ENCODE peak calls at places on chromosomes 5 and 9, in five cellular contexts. U is GM20000, W is NCI-H510A treated with DMSO at 0.1 percent for 48 hours, T is dermis blood vessel endothelial cell, A is GM04504. X is an unnamed sample.

GRCh38 chr5:923473-923873 is 30.8 kb downstream of the TRIP13 start:
- DNase-seq in T (peak; percentile 87), A (no peak), U (peak; percentile 90), W (peak; percentile 95), X (peak; percentile 52)

GRCh38 chr9:29078063-29078660 is 1504.9 kb upstream of the C9orf72 start:
- DNase-seq in U (no peak), A (no peak), W (no peak), T (no peak), X (no peak)

GRCh38 chr9:111300140-111300735 is 29.8 kb downstream of the OR2K2 start:
- DNase-seq in A (no peak), U (no peak), T (no peak), W (no peak), X (no peak)

GRCh38 chr5:56561-57290 is 35.2 kb upstream of the PLEKHG4B start:
- DNase-seq in T (peak; percentile 66), U (peak; percentile 32), A (no peak), W (peak; percentile 65), X (no peak)

GRCh38 chr5:76403963-76404693 is 1.0 kb downstream of the IQGAP2 start:
- DNase-seq in W (no peak), U (peak; percentile 66), T (no peak), A (no peak), X (no peak)

GRCh38 chr5:179148703-179149170 is 88.6 kb downstream of the ZNF354C start:
- DNase-seq in T (no peak), A (no peak), W (no peak), U (no peak), X (no peak)

GRCh38 chr5:28743362-28743761 is 1705.0 kb upstream of the CDH9 start:
- DNase-seq in A (no peak), U (no peak), T (no peak), W (no peak), X (no peak)

GRCh38 chr9:133609311-133610098 is at the start of gene FAM163B:
- DNase-seq in T (peak; percentile 62), W (peak; percentile 59), U (no peak), A (no peak), X (no peak)

GRCh38 chr9:103266064-103266463 is 270.9 kb downstream of the CYLC2 start:
- DNase-seq in A (no peak), T (no peak), U (no peak), W (no peak), X (no peak)

GRCh38 chr5:114305402-114306207 is 56.3 kb upstream of the KCNN2 start:
- DNase-seq in A (no peak), U (peak; percentile 20), W (no peak), T (peak; percentile 53), X (no peak)

GRCh38 chr5:4065472-4066320 is 470.1 kb downstream of the IRX1 start:
- DNase-seq in U (no peak), T (no peak), A (no peak), W (no peak), X (no peak)

GRCh38 chr9:84775056-84775648 is 105.6 kb downstream of the NTRK2 start:
- DNase-seq in A (no peak), U (no peak), W (no peak), T (no peak), X (no peak)

GRCh38 chr5:19104963-19105362 is 883.0 kb downstream of the CDH18 start:
- DNase-seq in W (no peak), T (no peak), U (no peak), A (no peak), X (no peak)

GRCh38 chr5:172939561-172939960 is 19.7 kb upstream of the RPL26L1 start:
- DNase-seq in U (no peak), T (no peak), W (peak; percentile 22), A (no peak), X (no peak)

GRCh38 chr9:133129001-133129799 is 8.2 kb upstream of the RALGDS start:
- DNase-seq in A (no peak), T (no peak), W (no peak), U (no peak), X (no peak)

GRCh38 chr9:133089271-133089671 is 27.5 kb downstream of the CEL start:
- DNase-seq in A (no peak), W (peak; percentile 84), U (no peak), T (no peak), X (peak; percentile 73)

GRCh38 chr5:36073595-36074216 is 7.0 kb upstream of the UGT3A2 start:
- DNase-seq in A (no peak), T (peak; percentile 20), U (peak; percentile 12), W (peak; percentile 12), X (peak; percentile 25)

GRCh38 chr5:170697031-170697430 is 86.5 kb upstream of the GABRP start:
- DNase-seq in U (no peak), T (no peak), W (no peak), A (no peak), X (no peak)

GRCh38 chr5:9529041-9529480 is 16.8 kb downstream of the SEMA5A start:
- DNase-seq in W (no peak), U (no peak), A (no peak), T (no peak), X (no peak)